ENCODE peak calls at places on chromosomes 13 and 19, in six cellular contexts. R is H1, H is upper lobe of left lung, A is sigmoid colon, S is IMR-90, C is adrenal gland. Q is an unnamed sample.

GRCh38 chr19:20244356-20244755 is 77.3 kb downstream of the ZNF486 start:
- DNase-seq in A (no peak), S (no peak), C (no peak), R (no peak), H (no peak), Q (no peak)

GRCh38 chr19:1657632-1658445 is 5.4 kb upstream of the TCF3 start:
- DNase-seq in H (peak; percentile 34), A (no peak), C (no peak), S (no peak), R (no peak), Q (no peak)

GRCh38 chr19:19134687-19135158 is 3.6 kb downstream of the TMEM161A start:
- DNase-seq in A (no peak), R (peak; percentile 89), C (no peak), H (peak; percentile 77), S (no peak), Q (no peak)

GRCh38 chr13:42895781-42896180 is 96.3 kb downstream of the EPSTI1 start:
- DNase-seq in C (no peak), A (no peak), H (no peak), R (no peak), S (no peak), Q (no peak)

GRCh38 chr13:105232403-105232802 is 1303.1 kb downstream of the EFNB2 start:
- DNase-seq in H (no peak), A (no peak), R (no peak), S (no peak), C (no peak), Q (no peak)

GRCh38 chr19:35090160-35090794 is 25.3 kb upstream of the FXYD3 start:
- DNase-seq in H (peak; percentile 65), S (peak; percentile 53), R (peak; percentile 80), C (peak; percentile 75), A (no peak), Q (peak; percentile 60)

GRCh38 chr13:108227651-108228272 is 9.6 kb downstream of the ABHD13 start:
- DNase-seq in A (no peak), S (peak; percentile 52), R (no peak), H (no peak), C (no peak), Q (no peak)

GRCh38 chr13:79440958-79441553 is 35.0 kb upstream of the RBM26 start:
- DNase-seq in H (no peak), S (no peak), A (no peak), R (no peak), C (no peak), Q (no peak)

GRCh38 chr19:39372047-39372802 is 18.7 kb downstream of the PAF1 start:
- DNase-seq in C (peak; percentile 95), S (peak; percentile 93), R (no peak), A (peak; percentile 96), H (peak; percentile 66), Q (peak; percentile 95)

GRCh38 chr13:38395505-38395803 is 45.8 kb downstream of the UFM1 start:
- DNase-seq in C (no peak), S (no peak), R (no peak), A (no peak), H (no peak), Q (no peak)

GRCh38 chr13:32019612-32020233 is 11.9 kb upstream of the FRY start:
- DNase-seq in R (no peak), A (no peak), S (peak; percentile 81), C (peak; percentile 72), H (peak; percentile 31), Q (no peak)
- TF ChIP-seq CTCF in R (peak; percentile 82), A (peak; percentile 52), S (peak; percentile 84), C (peak; percentile 38), H (peak; percentile 50), Q (no peak)

DNA sequence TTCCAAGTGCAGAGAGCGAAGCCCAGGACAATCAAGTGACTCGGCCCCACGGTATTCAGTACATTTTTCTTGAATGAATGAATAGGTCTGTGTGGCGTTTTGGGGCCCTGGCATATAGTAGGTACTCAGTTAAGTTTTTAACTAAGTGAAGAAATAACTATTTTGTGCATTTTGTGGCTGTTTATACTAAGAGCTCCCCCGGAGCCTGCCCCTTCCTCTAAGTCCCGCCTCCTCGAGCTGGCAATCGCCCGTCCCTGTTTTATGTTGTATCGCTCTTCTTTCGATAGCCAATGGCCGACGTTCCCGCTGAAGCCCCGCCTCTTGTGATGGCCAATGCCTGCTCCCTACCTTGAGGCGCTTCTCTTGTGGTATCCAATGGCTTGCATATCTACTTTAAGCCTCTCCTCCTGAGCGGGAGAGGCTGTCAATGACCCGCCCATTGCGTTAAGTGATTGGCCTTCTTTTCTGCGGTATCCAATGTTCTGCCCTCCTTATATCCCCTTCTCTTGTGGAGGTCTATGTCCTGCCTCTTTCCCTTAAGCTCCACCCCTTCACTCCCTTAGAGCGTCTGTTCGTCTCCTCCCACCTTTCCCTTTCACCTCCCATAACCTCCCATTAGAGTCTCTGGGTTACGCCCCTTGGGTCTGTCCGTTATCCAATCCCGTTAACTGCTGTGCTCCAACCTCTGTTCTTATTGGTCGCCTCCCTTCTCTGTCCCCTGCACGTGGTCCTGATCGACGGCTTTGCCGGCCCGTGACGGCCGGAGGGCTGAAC is 510 bp upstream of the HDGFL2 start:
- DNase-seq in C (peak; percentile 100), H (peak; percentile 99), R (peak; percentile 92), A (peak; percentile 100), S (peak; percentile 100), Q (peak; percentile 100)
- TF ChIP-seq POLR2A in C (peak; percentile 86), H (peak; percentile 43), R (no peak), A (peak; percentile 33), S (peak; percentile 65), Q (no peak)

GRCh38 chr19:3968556-3969434 is 2.1 kb downstream of the DAPK3 start:
- DNase-seq in H (peak; percentile 93), A (peak; percentile 98), R (peak; percentile 84), S (peak; percentile 100), C (peak; percentile 91), Q (peak; percentile 96)

GRCh38 chr19:3964256-3965194 is 6.4 kb downstream of the DAPK3 start:
- DNase-seq in C (no peak), R (no peak), H (no peak), S (no peak), A (peak; percentile 74), Q (no peak)

GRCh38 chr19:3963458-3964255 is 7.2 kb downstream of the DAPK3 start:
- DNase-seq in C (no peak), A (peak; percentile 64), S (no peak), R (no peak), H (no peak), Q (no peak)

GRCh38 chr19:3969435-3970312 is 1.2 kb downstream of the DAPK3 start:
- DNase-seq in R (peak; percentile 64), S (peak; percentile 82), A (peak; percentile 80), C (no peak), H (peak; percentile 61), Q (peak; percentile 31)

DNA sequence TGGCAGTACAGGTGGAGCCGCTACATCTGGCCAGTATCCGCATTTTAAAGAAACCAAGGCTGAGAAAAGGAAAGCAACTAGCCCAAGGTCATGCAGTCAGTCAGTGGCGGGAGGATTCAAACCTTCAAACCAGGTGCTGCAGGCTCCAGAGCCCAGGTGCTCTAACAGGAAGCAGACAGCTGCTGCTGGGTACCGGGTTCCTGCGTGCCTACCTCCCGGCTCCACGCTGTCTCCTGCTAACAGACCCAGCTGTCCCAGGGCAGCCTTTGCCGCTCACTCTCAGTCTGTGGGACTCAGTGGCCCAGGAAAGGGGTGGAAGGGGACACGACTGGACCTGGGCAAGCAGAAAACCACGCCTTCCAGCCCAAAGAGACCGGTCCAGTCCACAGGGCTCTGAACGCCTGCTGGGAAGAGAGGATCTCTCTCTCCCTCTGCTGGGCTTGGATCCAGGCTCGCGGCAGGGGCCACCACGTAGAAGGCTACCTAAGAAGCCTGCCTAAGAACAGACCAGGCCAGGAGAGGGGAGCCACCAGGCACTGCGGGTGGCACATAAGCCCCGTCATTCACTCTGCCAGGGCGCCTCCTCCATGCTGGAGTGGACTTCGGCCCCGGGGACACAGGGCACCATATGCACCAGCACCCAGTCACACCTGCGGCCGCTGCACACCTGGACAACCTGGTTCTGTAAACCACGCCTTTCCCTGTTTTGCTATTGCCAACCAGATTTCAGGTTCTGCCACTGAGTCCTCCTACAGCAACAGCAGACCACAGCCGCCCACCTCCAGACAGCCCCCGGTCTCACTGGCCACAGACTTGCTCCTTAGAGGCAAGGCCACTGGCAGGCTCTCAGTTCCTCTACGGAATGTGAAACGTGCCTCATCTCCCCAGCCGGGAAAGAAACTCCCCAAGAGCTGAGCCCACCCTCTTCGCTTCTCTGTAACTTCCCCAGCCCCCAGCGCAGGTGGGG is 4.6 kb downstream of the DAPK3 start:
- DNase-seq in A (peak; percentile 80), S (no peak), H (no peak), R (no peak), C (no peak), Q (no peak)
- H3K4me3 ChIP-seq in A (no peak overlapping the region), S (no peak overlapping the region), H (no peak overlapping the region), R (no peak overlapping the region), C (no peak overlapping the region), Q (no peak overlapping the region)

GRCh38 chr19:32464279-32464678 is 58.7 kb downstream of the DPY19L3 start:
- DNase-seq in A (no peak), C (no peak), S (peak; percentile 10), H (no peak), R (no peak), Q (no peak)
- TF ChIP-seq CTCF in A (no peak), C (peak; percentile 18), S (peak; percentile 21), H (no peak), R (no peak), Q (no peak)

DNA sequence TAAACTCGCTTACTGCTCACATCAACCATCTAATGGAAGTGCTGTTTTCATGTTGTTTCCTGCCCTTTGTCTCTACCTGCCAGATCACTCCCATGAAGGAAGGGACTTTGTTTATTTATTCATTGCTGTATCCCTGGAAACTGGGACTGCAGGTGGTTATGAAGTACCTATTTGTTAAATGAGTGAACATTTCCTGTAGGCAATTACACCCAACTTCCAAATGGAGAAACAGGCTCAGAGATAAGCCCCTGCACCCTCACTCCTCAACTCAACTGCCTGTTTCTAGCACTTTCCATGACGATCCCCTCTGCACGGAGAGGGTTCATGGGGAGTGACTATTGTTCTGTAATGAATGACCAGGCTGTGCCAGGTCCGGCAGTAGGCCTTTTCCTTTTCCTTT is 1.9 kb upstream of the SELENOW start:
- DNase-seq in C (no peak), S (no peak), R (no peak), H (no peak), A (no peak), Q (no peak)
- TF ChIP-seq POLR2A in C (no peak), S (no peak), R (no peak), H (no peak), A (no peak), Q (no peak)

GRCh38 chr13:44064376-44064775 is 184.7 kb downstream of the LACC1 start:
- DNase-seq in A (no peak), R (no peak), S (no peak), C (no peak), H (no peak), Q (no peak)
- H3K4me3 ChIP-seq in A (no peak overlapping the region), R (no peak overlapping the region), S (no peak overlapping the region), C (no peak overlapping the region), H (no peak overlapping the region), Q (no peak overlapping the region)

DNA sequence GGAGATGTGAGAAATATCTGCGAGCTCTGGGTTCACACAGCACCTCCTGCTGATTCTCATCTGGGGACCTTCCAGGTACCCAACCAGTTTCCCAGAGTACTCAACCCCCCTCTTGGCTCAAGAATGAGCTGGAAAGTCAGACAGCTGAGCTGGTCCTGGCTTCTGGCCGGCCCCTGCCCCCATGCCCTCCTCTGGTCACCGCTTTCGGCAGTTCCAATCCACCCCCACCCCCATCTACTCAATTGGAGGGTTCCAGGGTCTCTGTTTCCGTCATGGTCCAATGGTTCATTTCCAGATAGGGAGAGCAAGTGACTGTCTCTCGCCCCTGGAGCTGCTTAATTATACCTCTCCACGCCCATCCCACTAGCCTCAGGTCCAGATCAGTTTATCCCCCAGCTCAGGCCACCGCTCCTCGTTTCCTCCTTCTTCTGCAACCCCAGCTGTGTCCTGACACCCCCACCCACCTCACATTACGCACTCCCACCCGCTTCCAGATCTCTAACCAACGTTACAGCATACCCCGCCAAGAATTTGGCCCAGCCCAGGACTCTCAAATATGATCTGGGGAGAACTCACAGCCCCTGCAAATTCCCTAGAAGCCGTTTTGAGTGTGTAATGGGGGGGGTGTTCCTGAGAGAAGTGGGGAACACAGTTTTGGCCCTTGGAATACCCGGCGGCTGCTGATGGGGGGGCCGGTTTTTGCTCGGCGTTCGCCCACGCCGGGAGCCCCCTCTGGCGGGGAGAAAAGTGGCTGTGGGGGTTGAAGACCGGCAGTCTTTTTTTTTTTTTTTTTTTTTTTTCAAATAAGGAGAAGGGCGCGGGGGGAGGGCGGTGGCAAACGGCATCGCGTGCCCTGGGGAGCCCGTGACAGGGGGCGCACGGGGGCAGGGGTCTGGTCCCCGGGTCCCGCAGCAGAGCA is 1.8 kb upstream of the PDE4A start:
- DNase-seq in R (peak; percentile 53), S (no peak), H (no peak), A (no peak), C (no peak), Q (peak; percentile 75)
- TF ChIP-seq CTCF in R (no peak), S (no peak), H (no peak), A (no peak), C (no peak), Q (no peak)

Q was measured in lower leg skin.